ENCODE peak calls at places on chromosomes 11 and 22, in six cellular contexts. O is PC-3, V is brain microvascular endothelial cell, P is stomach, R is SK-N-SH, Q is kidney epithelial cell. K is an unnamed sample.

GRCh38 chr11:64231536-64231935 is 1.2 kb downstream of the DNAJC4 start:
- DNase-seq in V (no peak), P (no peak), Q (no peak), O (no peak), R (no peak), K (no peak)

GRCh38 chr11:2708757-2709281 is 9.0 kb upstream of the KCNQ1OT1 start:
- DNase-seq in V (peak; percentile 25), O (no peak), Q (no peak), R (peak; percentile 82), P (no peak), K (no peak)

GRCh38 chr11:28833670-28834069 is 725.5 kb downstream of the METTL15 start:
- DNase-seq in Q (peak; percentile 81), V (peak; percentile 97), R (no peak), O (peak; percentile 83), P (no peak), K (no peak)

GRCh38 chr11:80616070-80616800 is 1175.4 kb upstream of the TENM4 start:
- DNase-seq in Q (no peak), P (no peak), V (no peak), O (no peak), R (peak; percentile 6), K (no peak)

GRCh38 chr22:40224702-40225101 is 47.0 kb downstream of the TNRC6B start:
- DNase-seq in O (no peak), Q (no peak), R (no peak), V (no peak), P (no peak), K (no peak)

GRCh38 chr11:1005913-1006312 is 30.6 kb downstream of the MUC6 start:
- DNase-seq in O (no peak), Q (no peak), R (peak; percentile 60), P (peak; percentile 74), V (no peak), K (no peak)

GRCh38 chr11:290621-291231 is 1.8 kb downstream of the PGGHG start:
- DNase-seq in O (no peak), R (no peak), V (no peak), P (no peak), Q (no peak), K (no peak)

GRCh38 chr11:33900159-33900855 is 8.4 kb upstream of the LMO2 start:
- DNase-seq in R (no peak), Q (no peak), V (no peak), P (no peak), O (no peak), K (no peak)

GRCh38 chr22:40525250-40525884 is 111.2 kb downstream of the MRTFA start:
- DNase-seq in O (peak; percentile 48), V (peak; percentile 46), Q (no peak), R (no peak), P (peak; percentile 48), K (peak; percentile 72)

GRCh38 chr22:37664249-37665101 is 6.0 kb downstream of the PDXP start:
- DNase-seq in R (no peak), P (no peak), V (no peak), O (no peak), Q (no peak), K (no peak)

GRCh38 chr22:44764373-44764772 is 12.0 kb downstream of the ARHGAP8 start:
- DNase-seq in O (no peak), V (no peak), P (no peak), R (no peak), Q (no peak), K (no peak)

GRCh38 chr22:30731658-30732057 is 37.0 kb downstream of the OSBP2 start:
- DNase-seq in P (no peak), Q (no peak), V (no peak), O (no peak), R (no peak), K (no peak)

GRCh38 chr11:117300301-117300700 is 9.2 kb downstream of the BACE1-AS start:
- DNase-seq in P (no peak), R (peak; percentile 76), V (no peak), Q (peak; percentile 12), O (no peak), K (no peak)

GRCh38 chr11:27697679-27698275 is 2.5 kb downstream of the BDNF start:
- DNase-seq in O (no peak), R (no peak), P (no peak), V (no peak), Q (no peak), K (no peak)

GRCh38 chr11:27700351-27701261 is at the start of gene BDNF:
- DNase-seq in V (no peak), Q (no peak), P (no peak), R (peak; percentile 68), O (peak; percentile 53), K (no peak)

GRCh38 chr11:27699926-27700350 is 317 bp downstream of the BDNF start:
- DNase-seq in R (no peak), O (no peak), Q (no peak), P (no peak), V (no peak), K (no peak)

GRCh38 chr11:27699242-27699925 is 871 bp downstream of the BDNF start:
- DNase-seq in V (no peak), O (peak; percentile 50), P (no peak), R (peak; percentile 47), Q (no peak), K (no peak)

GRCh38 chr11:27698872-27699241 is 1.4 kb downstream of the BDNF start:
- DNase-seq in Q (no peak), V (peak; percentile 89), O (peak; percentile 88), P (peak; percentile 74), R (peak; percentile 90), K (peak; percentile 60)
- H3K4me3 ChIP-seq in Q (peak overlapping the region; percentile 91), V (peak overlapping the region; percentile 84), O (peak overlapping the region; percentile 79), P (peak overlapping the region; percentile 65), R (peak overlapping the region; percentile 84), K (no peak overlapping the region)

GRCh38 chr11:118633319-118633690 is 25.9 kb downstream of the PHLDB1 start:
- DNase-seq in P (no peak), Q (no peak), O (no peak), V (no peak), R (no peak), K (no peak)

GRCh38 chr11:118633979-118634378 is 26.6 kb downstream of the PHLDB1 start:
- DNase-seq in P (no peak), R (no peak), V (no peak), Q (no peak), O (no peak), K (no peak)

GRCh38 chr11:118635237-118635591 is 27.8 kb downstream of the PHLDB1 start:
- DNase-seq in R (no peak), O (no peak), V (no peak), Q (no peak), P (no peak), K (no peak)

GRCh38 chr11:118635642-118636041 is 28.2 kb downstream of the PHLDB1 start:
- DNase-seq in V (no peak), R (no peak), O (no peak), P (no peak), Q (no peak), K (no peak)

DNA sequence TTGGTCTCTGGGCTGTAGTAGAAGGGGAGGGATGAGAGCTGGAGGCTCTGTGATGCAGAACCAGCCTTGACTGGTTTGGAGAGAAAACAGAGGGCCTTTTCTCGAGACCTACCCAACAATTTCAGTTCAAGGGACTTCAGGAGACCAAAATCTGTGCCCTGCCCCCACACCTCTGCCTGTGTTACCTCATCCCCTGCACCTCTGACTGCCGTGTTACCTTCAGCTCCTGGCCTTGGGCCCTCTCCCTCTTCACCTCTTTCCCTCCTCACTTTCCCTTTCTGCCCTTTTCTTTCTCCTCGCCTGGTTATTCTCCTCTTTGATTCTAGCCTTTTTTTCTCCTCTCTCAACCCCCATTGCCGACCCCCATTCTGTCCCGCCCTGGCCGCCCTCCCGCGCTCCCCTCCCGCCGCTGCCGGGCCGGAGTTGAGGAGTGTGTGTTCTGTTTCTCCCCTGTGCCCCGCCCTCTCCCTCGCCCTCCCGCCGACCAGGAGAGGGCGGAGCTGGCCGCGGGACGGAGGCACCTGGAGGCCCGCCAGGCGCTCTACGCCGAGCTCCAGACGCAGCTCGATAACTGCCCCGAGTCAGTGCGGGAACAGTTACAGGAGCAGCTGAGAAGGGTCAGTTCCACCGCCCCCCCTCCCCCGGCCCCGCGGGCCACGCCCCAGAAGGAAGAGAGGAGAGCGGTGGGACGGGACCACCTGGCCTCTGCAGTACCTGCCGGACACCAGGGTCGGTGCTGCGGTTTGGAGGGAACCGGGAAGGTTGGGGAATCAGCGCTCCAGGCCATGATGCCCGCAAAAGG is 27.2 kb downstream of the PHLDB1 start:
- DNase-seq in R (peak; percentile 69), Q (no peak), P (peak; percentile 90), O (peak; percentile 86), V (no peak), K (no peak)
- TF ChIP-seq CTCF in R (no peak), Q (no peak), P (peak; percentile 36), O (no peak), V (no peak), K (no peak)

GRCh38 chr11:102431404-102431803 is 21.2 kb downstream of the TMEM123 start:
- DNase-seq in O (no peak), Q (no peak), P (no peak), V (no peak), R (no peak), K (no peak)

GRCh38 chr11:102429691-102430090 is 22.9 kb downstream of the TMEM123 start:
- DNase-seq in P (no peak), V (no peak), O (no peak), Q (no peak), R (no peak), K (peak; percentile 61)

GRCh38 chr11:102427068-102427467 is 25.5 kb downstream of the TMEM123 start:
- DNase-seq in Q (no peak), O (no peak), P (no peak), V (no peak), R (no peak), K (no peak)

GRCh38 chr11:102428696-102429095 is 23.9 kb downstream of the TMEM123 start:
- DNase-seq in Q (no peak), P (no peak), V (no peak), O (no peak), R (no peak), K (no peak)

GRCh38 chr11:102430158-102430836 is 22.3 kb downstream of the TMEM123 start:
- DNase-seq in R (no peak), Q (no peak), O (no peak), P (no peak), V (peak; percentile 5), K (peak; percentile 95)
- H3K36me3 ChIP-seq in R (no peaks in the 10 kb centered on the region), Q (no peaks in the 10 kb centered on the region), O (peaks cover 37% of the 10 kb centered on the region), P (peaks cover 7% of the 10 kb centered on the region), V (no peaks in the 10 kb centered on the region), K (peaks cover 75% of the 10 kb centered on the region)

GRCh38 chr11:18789942-18790341 is 1.7 kb downstream of the PTPN5 start:
- DNase-seq in P (no peak), Q (no peak), O (no peak), V (no peak), R (no peak), K (no peak)

GRCh38 chr11:18791175-18792065 is at the start of gene PTPN5:
- DNase-seq in Q (no peak), R (peak; percentile 66), O (no peak), V (no peak), P (no peak), K (no peak)

GRCh38 chr11:18792827-18793226 is 1.2 kb upstream of the PTPN5 start:
- DNase-seq in R (no peak), Q (no peak), P (no peak), V (no peak), O (no peak), K (no peak)

GRCh38 chr11:18792066-18792591 is 531 bp upstream of the PTPN5 start:
- DNase-seq in O (no peak), Q (no peak), P (no peak), V (no peak), R (no peak), K (no peak)

DNA sequence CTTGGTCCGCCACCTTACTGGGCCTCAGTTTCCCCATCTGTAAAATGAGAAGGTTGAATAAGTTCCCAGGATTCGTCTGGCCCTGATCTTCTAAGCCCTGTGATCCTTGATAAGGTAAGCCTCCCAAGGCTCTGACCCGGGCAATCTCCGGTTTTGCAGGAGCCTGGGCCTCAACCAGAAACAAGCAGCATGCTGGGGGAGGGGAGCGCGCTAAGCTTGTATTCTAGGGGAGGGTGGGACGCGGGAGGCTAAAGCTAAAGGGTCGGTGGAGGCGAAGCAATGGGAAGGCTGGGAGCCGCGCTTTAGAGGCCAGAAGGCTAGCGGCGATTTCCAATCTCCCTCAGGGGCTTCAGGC is 801 bp downstream of the PTPN5 start:
- DNase-seq in P (no peak), Q (no peak), O (no peak), V (no peak), R (no peak), K (no peak)
- H3K4me3 ChIP-seq in P (peak overlapping the region; percentile 37), Q (no peak overlapping the region), O (no peak overlapping the region), V (no peak overlapping the region), R (no peak overlapping the region), K (no peak overlapping the region)